ENCODE peak calls at places on chromosomes 6 and 20, in ten cellular contexts. G is stimulated activated CD4-positive, alpha-beta T cell treated with anti-CD3 and anti-CD28 coated beads, Interleukin-4, amount 100 ng/mL, for 24 hours; M is IMR-90; A is AG10803; Z is AG04449; P is activated CD4-positive, alpha-beta T cell treated with anti-CD3 and anti-CD28 coated beads, Interleukin-2, amount 50 U/mL, for 24 hours; H is NK-92 treated with Interleukin-12 subunit alpha and Interleukin-12 subunit beta, amount 100 ng/mL, for 24 hours; K is T-helper 17 cell; S is pulmonary artery endothelial cell; N is GM23248. X is an unnamed sample.

GRCh38 chr6:68649669-68650068 is 14.6 kb downstream of the ADGRB3 start:
- DNase-seq in G (no peak), M (no peak), A (no peak), Z (no peak), P (no peak), H (no peak), K (no peak), S (no peak), N (no peak), X (no peak)

GRCh38 chr20:49696594-49696993 is 17.1 kb downstream of the B4GALT5 start:
- DNase-seq in G (no peak), M (no peak), A (no peak), Z (no peak), P (no peak), H (no peak), K (no peak), S (no peak), N (peak; percentile 52), X (no peak)

GRCh38 chr6:22892452-22892851 is 323.1 kb downstream of the HDGFL1 start:
- DNase-seq in G (no peak), M (peak; percentile 99), A (peak; percentile 95), Z (peak; percentile 93), P (no peak), H (no peak), K (no peak), S (peak; percentile 93), N (peak; percentile 95), X (no peak)

GRCh38 chr6:39561536-39562266 is 163.5 kb downstream of the KIF6 start:
- DNase-seq in G (no peak), M (no peak), A (peak; percentile 51), Z (no peak), P (no peak), H (no peak), K (no peak), S (no peak), N (peak; percentile 33), X (no peak)

GRCh38 chr6:49333345-49334120 is 129.5 kb downstream of the MMUT start:
- DNase-seq in G (no peak), M (peak; percentile 31), A (no peak), Z (no peak), P (no peak), H (no peak), K (no peak), S (no peak), N (peak; percentile 5), X (no peak)

GRCh38 chr20:17762873-17763557 is 63.2 kb downstream of the BANF2 start:
- DNase-seq in G (no peak), M (no peak), A (no peak), Z (no peak), P (no peak), H (no peak), K (no peak), S (no peak), N (no peak), X (no peak)

GRCh38 chr20:8935878-8936277 is 133.0 kb upstream of the PLCB4 start:
- DNase-seq in G (no peak), M (no peak), A (no peak), Z (no peak), P (no peak), H (no peak), K (no peak), S (no peak), N (no peak), X (no peak)

GRCh38 chr20:32128167-32128566 is 18.7 kb downstream of the TM9SF4 start:
- DNase-seq in G (no peak), M (no peak), A (no peak), Z (no peak), P (no peak), H (no peak), K (no peak), S (no peak), N (no peak), X (no peak)

GRCh38 chr6:46443623-46444022 is 47.6 kb downstream of the RCAN2 start:
- DNase-seq in G (no peak), M (no peak), A (no peak), Z (no peak), P (no peak), H (no peak), K (no peak), S (no peak), N (no peak), X (no peak)

GRCh38 chr6:108576724-108577123 is 16.0 kb downstream of the FOXO3 start:
- DNase-seq in G (no peak), M (no peak), A (peak; percentile 32), Z (no peak), P (no peak), H (no peak), K (no peak), S (no peak), N (no peak), X (no peak)

GRCh38 chr6:67640462-67640861 is 994.6 kb upstream of the ADGRB3 start:
- DNase-seq in G (no peak), M (peak; percentile 4), A (no peak), Z (peak; percentile 5), P (no peak), H (no peak), K (no peak), S (peak; percentile 36), N (no peak), X (no peak)

GRCh38 chr6:165245287-165245686 is 64.1 kb downstream of the C6orf118 start:
- DNase-seq in G (no peak), M (peak; percentile 2), A (peak; percentile 49), Z (no peak), P (no peak), H (no peak), K (no peak), S (no peak), N (peak; percentile 74), X (no peak)

GRCh38 chr6:134948142-134948541 is 1.8 kb downstream of the ALDH8A1 start:
- DNase-seq in G (no peak), M (no peak), A (no peak), Z (no peak), P (no peak), H (no peak), K (no peak), S (no peak), N (no peak), X (no peak)